ENCODE peak calls at places on chromosomes 13 and 19, in five cellular contexts. Q is brain microvascular endothelial cell; Y is CD4-positive, CD25-positive, alpha-beta regulatory T cell; P is transverse colon; C is keratinocyte. A is an unnamed sample. For H3K36me3, the result is how much of the 10 kb centered on the place peaks cover.

GRCh38 chr13:79658333-79658975 is 177.5 kb downstream of the NDFIP2 start:
- DNase-seq in Q (no peak), Y (no peak), P (no peak), C (no peak), A (no peak)

GRCh38 chr13:32829676-32830091 is 186.5 kb upstream of the KL start:
- DNase-seq in Q (peak), Y (no peak), P (no peak), C (peak), A (no peak)

GRCh38 chr13:79336971-79337370 is 69.1 kb downstream of the RBM26 start:
- DNase-seq in Q (no peak), Y (no peak), P (no peak), C (no peak), A (no peak)

GRCh38 chr13:46469064-46469463 is 82.0 kb upstream of the RUBCNL start:
- DNase-seq in Q (no peak), Y (no peak), P (no peak), C (no peak), A (no peak)

GRCh38 chr13:111095911-111096501 is 19.1 kb upstream of the ARHGEF7 start:
- DNase-seq in Q (no peak), Y (no peak), P (no peak), C (no peak), A (no peak)

GRCh38 chr19:38647966-38648788 is 728 bp downstream of the ACTN4 start:
- DNase-seq in Q (no peak), Y (no peak), P (no peak), C (no peak), A (no peak)

GRCh38 chr13:26508885-26509284 is 48.6 kb upstream of the WASF3 start:
- DNase-seq in Q (peak), Y (no peak), P (peak), C (no peak), A (no peak)

GRCh38 chr13:86846501-86846900 is 824.7 kb upstream of the SLITRK5 start:
- DNase-seq in Q (no peak), Y (no peak), P (no peak), C (no peak), A (no peak)

GRCh38 chr13:31134055-31134711 is 27.5 kb downstream of the HSPH1 start:
- DNase-seq in Q (no peak), Y (peak), P (no peak), C (no peak), A (no peak)

GRCh38 chr13:80737513-80737912 is 396.6 kb upstream of the SPRY2 start:
- DNase-seq in Q (no peak), Y (no peak), P (no peak), C (no peak), A (no peak)

GRCh38 chr19:53583181-53583580 is 45.2 kb downstream of the ZNF331 start:
- DNase-seq in Q (no peak), Y (no peak), P (no peak), C (no peak), A (no peak)

GRCh38 chr19:898663-899062 is 5.4 kb downstream of the RNU6-9 start:
- DNase-seq in Q (no peak), Y (no peak), P (no peak), C (no peak), A (peak)

GRCh38 chr19:3061214-3062161 is 807 bp downstream of the TLE5 start:
- DNase-seq in Q (no peak), Y (peak), P (peak), C (no peak), A (peak)

GRCh38 chr13:50762969-50763568 is 80.4 kb downstream of the DLEU7 start:
- DNase-seq in Q (no peak), Y (no peak), P (no peak), C (no peak), A (no peak)

GRCh38 chr13:73334459-73334858 is 275.7 kb downstream of the KLF5 start:
- DNase-seq in Q (no peak), Y (no peak), P (no peak), C (peak), A (no peak)

GRCh38 chr19:54168174-54168917 is 4.6 kb downstream of the TMC4 start:
- DNase-seq in Q (peak), Y (peak), P (peak), C (no peak), A (peak)

GRCh38 chr13:113029487-113030258 is 60.7 kb downstream of the MCF2L start:
- DNase-seq in Q (no peak), Y (peak), P (peak), C (no peak), A (peak)

GRCh38 chr13:102197193-102197592 is 204.7 kb downstream of the FGF14 start:
- DNase-seq in Q (no peak), Y (no peak), P (no peak), C (no peak), A (no peak)

GRCh38 chr19:3692141-3693029 is 7.9 kb downstream of the PIP5K1C start:
- DNase-seq in Q (no peak), Y (no peak), P (no peak), C (no peak), A (peak)

GRCh38 chr13:114151031-114151430 is 18.6 kb upstream of the RASA3 start:
- DNase-seq in Q (no peak), Y (no peak), P (no peak), C (no peak), A (no peak)

GRCh38 chr13:84037937-84038464 is 155.7 kb upstream of the SLITRK1 start:
- DNase-seq in Q (no peak), Y (no peak), P (no peak), C (no peak), A (no peak)

GRCh38 chr19:17037184-17037583 is 10.6 kb upstream of the CPAMD8 start:
- DNase-seq in Q (no peak), Y (no peak), P (no peak), C (no peak), A (no peak)

GRCh38 chr13:42876810-42877550 is 95.6 kb downstream of the FAM216B start:
- DNase-seq in Q (peak), Y (no peak), P (no peak), C (no peak), A (no peak)

GRCh38 chr19:42252365-42253244 is 2.3 kb downstream of the ERF start:
- DNase-seq in Q (no peak), Y (no peak), P (no peak), C (no peak), A (no peak)

GRCh38 chr13:32153056-32153455 is 121.5 kb downstream of the FRY start:
- DNase-seq in Q (peak), Y (no peak), P (no peak), C (no peak), A (no peak)

GRCh38 chr13:69108486-69108885 is 999.1 kb upstream of the ATXN8OS start:
- DNase-seq in Q (no peak), Y (no peak), P (no peak), C (no peak), A (no peak)

GRCh38 chr19:33266971-33267484 is 35.3 kb downstream of the CEBPA start:
- DNase-seq in Q (no peak), Y (no peak), P (no peak), C (no peak), A (no peak)

GRCh38 chr19:11254662-11255061 is 7.7 kb downstream of the DOCK6 start:
- DNase-seq in Q (no peak), Y (no peak), P (no peak), C (no peak), A (no peak)

GRCh38 chr19:11257827-11258380 is 4.4 kb downstream of the DOCK6 start:
- DNase-seq in Q (no peak), Y (no peak), P (no peak), C (no peak), A (no peak)

GRCh38 chr19:11252665-11253355 is 9.5 kb downstream of the DOCK6 start:
- DNase-seq in Q (no peak), Y (no peak), P (no peak), C (no peak), A (no peak)

GRCh38 chr19:11251650-11252314 is 10.5 kb downstream of the DOCK6 start:
- DNase-seq in Q (no peak), Y (no peak), P (no peak), C (no peak), A (no peak)

GRCh38 chr19:11256189-11256588 is 6.1 kb downstream of the DOCK6 start:
- DNase-seq in Q (no peak), Y (no peak), P (no peak), C (no peak), A (no peak)
- H3K27ac ChIP-seq in Q (no peak), Y (no peak), P (peak), C (no peak), A (no peak)

DNA sequence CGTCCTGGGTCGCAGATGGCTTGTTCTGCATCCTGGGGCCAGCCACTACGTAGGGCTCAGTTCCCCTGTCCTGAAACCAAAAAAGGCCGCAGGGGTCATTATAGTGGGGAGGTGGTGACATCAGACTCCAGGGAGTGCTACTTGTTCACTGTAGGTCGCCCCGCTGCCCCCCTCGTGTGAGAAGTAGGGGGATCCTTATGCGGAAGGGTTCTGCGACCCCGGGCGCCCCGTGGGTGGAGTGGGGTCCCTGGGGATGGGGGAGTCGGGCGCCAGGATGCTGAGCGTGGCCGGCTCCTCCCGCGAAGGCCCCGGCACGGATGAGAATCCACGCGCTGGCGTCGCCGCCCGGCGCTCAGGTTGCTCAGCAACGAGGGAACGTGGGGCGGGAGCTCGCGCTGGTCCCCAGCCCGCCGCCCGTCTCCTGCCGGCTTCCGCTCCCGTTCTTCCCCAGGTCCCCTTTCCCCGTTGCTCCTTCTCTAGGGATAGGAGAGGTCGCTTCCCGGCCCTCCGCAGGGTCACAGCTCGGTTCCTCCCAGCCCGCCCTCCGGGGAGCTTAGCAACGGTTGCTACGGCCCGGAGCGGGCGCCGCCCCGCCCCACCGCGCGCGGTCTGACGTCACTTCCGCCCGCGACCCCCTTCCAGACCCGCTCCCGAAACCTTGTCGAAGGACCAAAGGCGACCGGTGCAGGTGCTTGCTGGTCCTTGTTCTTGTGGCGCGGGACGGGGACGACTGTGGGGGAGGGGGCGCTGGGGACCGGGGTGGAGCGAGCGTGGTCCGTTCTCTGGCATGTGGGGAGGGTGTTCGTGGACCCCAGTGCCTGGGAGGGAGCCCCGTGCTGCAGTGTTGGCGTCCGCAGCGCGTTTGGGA is at the start of gene NAT14:
- DNase-seq in Q (no peak), Y (peak), P (peak), C (no peak), A (peak)
- H3K4me3 ChIP-seq in Q (peak), Y (no peak), P (peak), C (peak), A (peak)

GRCh38 chr19:13825489-13826475 is 30.5 kb downstream of the ZSWIM4 start:
- DNase-seq in Q (no peak), Y (no peak), P (no peak), C (no peak), A (peak)
- H3K36me3 ChIP-seq in Q (under half), Y (under half), P (under half), C (under half), A (under half)

GRCh38 chr19:39941151-39941550 is 6.7 kb upstream of the FCGBP start:
- DNase-seq in Q (no peak), Y (no peak), P (no peak), C (no peak), A (peak)
- H3K27ac ChIP-seq in Q (peak), Y (peak), P (peak), C (no peak), A (peak)

DNA sequence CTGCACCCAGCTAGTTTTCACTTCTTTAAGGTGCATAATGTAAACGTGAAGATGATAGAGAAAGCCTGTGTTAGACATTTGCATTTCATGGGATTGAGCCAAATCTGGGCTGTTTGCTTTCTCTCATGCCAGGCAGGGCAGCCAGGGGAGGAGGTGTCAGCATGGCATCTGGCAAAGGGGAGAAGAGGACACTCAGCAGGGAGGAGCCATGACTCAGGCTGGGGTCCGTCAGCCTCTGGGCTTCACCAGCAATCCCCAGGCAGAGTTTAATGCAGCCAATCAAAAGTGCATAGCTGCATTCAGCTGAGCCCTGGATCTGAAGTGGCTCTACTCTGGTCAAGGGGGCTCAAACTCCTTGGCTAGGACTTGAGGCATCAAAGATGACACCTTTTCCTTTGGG is 23.5 kb downstream of the EBPL start:
- DNase-seq in Q (peak), Y (no peak), P (no peak), C (no peak), A (no peak)
- H3K4me3 ChIP-seq in Q (no peak), Y (no peak), P (no peak), C (no peak), A (no peak)

DNA sequence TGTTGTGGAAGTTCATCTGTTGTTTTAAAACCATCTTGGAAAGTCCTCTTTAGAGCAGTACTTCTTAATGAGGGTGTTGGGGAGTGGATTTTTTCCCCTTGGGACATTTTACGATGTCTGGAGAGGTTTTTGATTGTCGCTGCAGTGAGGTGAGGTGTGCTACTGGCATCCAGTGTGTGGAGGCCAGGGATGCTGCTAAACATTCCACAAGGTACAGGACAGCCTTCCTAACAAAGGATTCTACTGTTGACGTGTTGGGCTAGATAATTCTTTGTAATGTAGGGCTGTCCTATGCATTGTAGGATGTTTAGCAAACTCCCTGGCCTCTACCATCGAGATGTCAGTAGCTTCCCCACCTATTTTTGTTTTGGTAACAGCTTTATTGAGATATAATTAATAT is 33.3 kb downstream of the NAA16 start:
- DNase-seq in Q (no peak), Y (no peak), P (no peak), C (no peak), A (no peak)
- H3K36me3 ChIP-seq in Q (under half), Y (under half), P (under half), C (under half), A (under half)

DNA sequence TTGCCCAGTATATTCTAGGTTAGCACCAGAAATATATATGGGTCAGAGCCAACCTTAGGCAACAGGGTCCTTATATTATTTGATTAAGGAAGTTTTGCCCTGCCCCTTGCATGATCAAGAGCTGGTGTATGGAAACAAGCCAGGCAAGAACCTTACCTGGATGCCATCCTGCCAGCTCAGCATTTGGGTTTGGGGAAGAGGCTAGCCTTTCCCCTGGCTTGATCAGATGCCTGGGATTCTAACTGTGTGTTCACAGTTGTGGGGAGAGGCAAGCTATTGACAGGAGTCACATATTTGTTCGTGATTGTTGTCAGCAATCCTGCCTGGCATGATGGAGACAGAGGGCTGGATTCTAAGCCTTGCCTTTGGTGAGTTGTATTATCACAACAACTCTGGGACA is 260.0 kb upstream of the DACH1 start:
- DNase-seq in Q (no peak), Y (no peak), P (no peak), C (no peak), A (no peak)
- H3K27ac ChIP-seq in Q (peak), Y (no peak), P (no peak), C (no peak), A (no peak)

DNA sequence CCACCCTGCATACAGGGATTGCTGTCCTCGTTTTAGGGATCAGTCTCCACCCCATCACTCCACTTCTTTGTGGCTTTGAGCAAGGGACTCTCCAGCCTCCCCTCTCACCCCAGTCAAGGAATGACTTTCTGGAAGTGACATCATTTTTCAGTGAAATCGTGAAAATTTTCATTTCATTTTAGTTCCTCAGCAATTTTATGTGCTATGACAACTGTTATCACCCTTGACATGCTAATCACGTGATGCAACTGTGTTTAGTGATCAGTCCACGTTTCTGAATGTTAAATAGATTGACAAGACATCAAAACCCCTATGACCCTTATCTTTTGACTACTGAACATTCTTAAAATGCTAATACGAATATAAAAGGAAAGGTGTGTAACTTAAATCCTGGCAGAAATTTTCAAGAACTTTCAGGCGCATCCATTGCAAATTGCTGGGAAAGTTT is 8.0 kb downstream of the C19orf81 start:
- DNase-seq in Q (no peak), Y (no peak), P (no peak), C (no peak), A (no peak)
- H3K4me3 ChIP-seq in Q (no peak), Y (no peak), P (no peak), C (no peak), A (no peak)

GRCh38 chr19:12672744-12673143 is 6.1 kb downstream of the WDR83 start:
- DNase-seq in Q (no peak), Y (no peak), P (no peak), C (no peak), A (no peak)
- H3K36me3 ChIP-seq in Q (under half), Y (under half), P (under half), C (under half), A (under half)